ENCODE peak calls at places on chromosome 11, in five cellular contexts. C, R, E, F and N are unnamed samples.

GRCh38 chr11:18705651-18706281 is 7.2 kb downstream of the TMEM86A start:
- DNase-seq in R (peak; percentile 33), F (no peak), C (peak; percentile 73), E (no peak), N (no peak)

GRCh38 chr11:74932797-74933196 is 16.1 kb downstream of the XRRA1 start:
- DNase-seq in F (no peak), R (no peak), E (peak; percentile 40), C (no peak), N (no peak)

GRCh38 chr11:45036733-45037132 is 86.0 kb upstream of the TP53I11 start:
- DNase-seq in R (no peak), C (no peak), E (no peak), F (no peak), N (no peak)

GRCh38 chr11:67271548-67272284 is 5.4 kb downstream of the GRK2 start:
- DNase-seq in E (no peak), F (no peak), R (peak; percentile 81), C (peak; percentile 55), N (peak; percentile 46)

GRCh38 chr11:29452131-29452530 is 564.7 kb downstream of the KCNA4 start:
- DNase-seq in C (no peak), R (no peak), E (no peak), F (no peak), N (no peak)

GRCh38 chr11:3786781-3787428 is 10.4 kb downstream of the NUP98 start:
- DNase-seq in R (no peak), C (no peak), E (no peak), F (no peak), N (no peak)

GRCh38 chr11:20407344-20407743 is 19.8 kb downstream of the PRMT3 start:
- DNase-seq in E (no peak), R (no peak), C (no peak), F (no peak), N (no peak)

GRCh38 chr11:102467080-102467708 is 14.6 kb upstream of the TMEM123 start:
- DNase-seq in E (no peak), C (no peak), F (no peak), R (no peak), N (no peak)

GRCh38 chr11:14626650-14627049 is 17.0 kb upstream of the PDE3B start:
- DNase-seq in F (no peak), R (no peak), E (no peak), C (no peak), N (no peak)

GRCh38 chr11:36008576-36008975 is 64.7 kb downstream of the LDLRAD3 start:
- DNase-seq in C (no peak), R (no peak), E (no peak), F (no peak), N (no peak)

GRCh38 chr11:123642435-123642834 is 12.0 kb downstream of the SCN3B start:
- DNase-seq in E (no peak), F (no peak), C (no peak), R (no peak), N (no peak)

GRCh38 chr11:2674681-2675131 is 25.1 kb downstream of the KCNQ1OT1 start:
- DNase-seq in C (no peak), E (no peak), R (no peak), F (no peak), N (no peak)

GRCh38 chr11:19259487-19260345 is 19.0 kb upstream of the E2F8 start:
- DNase-seq in C (peak; percentile 69), R (peak; percentile 74), F (no peak), E (peak; percentile 50), N (peak; percentile 70)

GRCh38 chr11:47409440-47410403 is 1.3 kb downstream of the SLC39A13 start:
- DNase-seq in F (no peak), E (no peak), R (no peak), C (no peak), N (no peak)

GRCh38 chr11:111414267-111414931 is 35.3 kb upstream of the POU2AF1 start:
- DNase-seq in R (peak; percentile 31), E (no peak), C (no peak), F (no peak), N (peak; percentile 86)